ENCODE peak calls at places on chromosomes 6 and 20, in six cellular contexts. L, U, A, P, R and S are unnamed samples.

GRCh38 chr20:57464642-57465211 is 60.2 kb downstream of the CTCFL start:
- DNase-seq in L (no peak), U (no peak), A (no peak), P (no peak), R (no peak), S (no peak)

GRCh38 chr6:99905209-99906106 is 88.6 kb downstream of the MCHR2 start:
- DNase-seq in L (peak; percentile 66), U (peak; percentile 4), A (no peak), P (no peak), R (no peak), S (no peak)

GRCh38 chr6:88365230-88365629 is 199.1 kb upstream of the CNR1 start:
- DNase-seq in L (no peak), U (no peak), A (no peak), P (no peak), R (no peak), S (no peak)

GRCh38 chr20:62931464-62931863 is 5.2 kb upstream of the DIDO1 start:
- DNase-seq in L (no peak), U (no peak), A (no peak), P (no peak), R (no peak), S (no peak)

GRCh38 chr6:82785206-82785605 is 280.4 kb downstream of the UBE3D start:
- DNase-seq in L (no peak), U (no peak), A (no peak), P (no peak), R (no peak), S (no peak)

GRCh38 chr20:51512645-51513044 is 29.9 kb downstream of the NFATC2 start:
- DNase-seq in L (no peak), U (peak; percentile 60), A (no peak), P (no peak), R (no peak), S (no peak)

GRCh38 chr6:132853059-132853458 is 38.7 kb downstream of the RPS12 start:
- DNase-seq in L (no peak), U (no peak), A (no peak), P (no peak), R (no peak), S (no peak)

GRCh38 chr6:164396071-164397047 is 913.0 kb downstream of the C6orf118 start:
- DNase-seq in L (peak; percentile 15), U (no peak), A (no peak), P (no peak), R (no peak), S (no peak)

GRCh38 chr20:57462781-57463180 is 62.2 kb downstream of the CTCFL start:
- DNase-seq in L (no peak), U (no peak), A (no peak), P (no peak), R (no peak), S (no peak)

GRCh38 chr20:46688151-46689081 is 828 bp downstream of the TP53RK start:
- DNase-seq in L (no peak), U (no peak), A (no peak), P (no peak), R (no peak), S (no peak)

DNA sequence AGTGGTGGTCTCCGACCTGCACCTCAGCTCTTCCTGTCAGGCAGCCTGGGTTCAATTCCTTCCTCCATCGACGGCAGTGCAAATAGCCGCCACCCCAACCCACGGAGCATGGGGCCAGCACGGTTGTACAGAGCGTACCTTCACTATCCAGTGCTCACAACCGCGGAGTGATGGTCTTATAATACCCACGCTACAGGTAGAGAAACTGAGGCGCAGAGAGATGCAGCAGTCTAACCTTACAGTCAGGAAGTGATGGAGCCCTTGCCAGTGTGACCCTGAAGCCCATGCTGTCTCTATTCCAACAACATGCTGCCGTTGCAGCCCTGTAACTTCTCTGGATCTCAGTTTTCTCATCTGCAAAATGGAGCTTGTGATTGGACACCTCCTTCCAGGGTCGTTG is 11.0 kb downstream of the SCRT2 start:
- DNase-seq in L (no peak), U (no peak), A (no peak), P (no peak), R (no peak), S (no peak)
- H3K4me1 ChIP-seq in L (peaks cover 15% of the 10 kb centered on the region), U (no peaks in the 10 kb centered on the region), A (peaks cover 45% of the 10 kb centered on the region), P (peaks cover 48% of the 10 kb centered on the region), R (peaks cover 4% of the 10 kb centered on the region), S (no peaks in the 10 kb centered on the region)

GRCh38 chr6:56532766-56533551 is 109.7 kb downstream of the DST start:
- DNase-seq in L (no peak), U (no peak), A (no peak), P (no peak), R (no peak), S (no peak)
- H3K36me3 ChIP-seq in L (peaks cover 18% of the 10 kb centered on the region), U (no peaks in the 10 kb centered on the region), A (peaks cover 76% of the 10 kb centered on the region), P (peaks cover 13% of the 10 kb centered on the region), R (peaks cover 75% of the 10 kb centered on the region), S (no peaks in the 10 kb centered on the region)

GRCh38 chr6:89562114-89562815 is 76.3 kb downstream of the LYRM2 start:
- DNase-seq in L (peak; percentile 41), U (no peak), A (no peak), P (no peak), R (no peak), S (no peak)
- H3K4me1 ChIP-seq in L (peaks cover 59% of the 10 kb centered on the region), U (no peaks in the 10 kb centered on the region), A (peaks cover 25% of the 10 kb centered on the region), P (peaks cover 8% of the 10 kb centered on the region), R (no peaks in the 10 kb centered on the region), S (no peaks in the 10 kb centered on the region)

DNA sequence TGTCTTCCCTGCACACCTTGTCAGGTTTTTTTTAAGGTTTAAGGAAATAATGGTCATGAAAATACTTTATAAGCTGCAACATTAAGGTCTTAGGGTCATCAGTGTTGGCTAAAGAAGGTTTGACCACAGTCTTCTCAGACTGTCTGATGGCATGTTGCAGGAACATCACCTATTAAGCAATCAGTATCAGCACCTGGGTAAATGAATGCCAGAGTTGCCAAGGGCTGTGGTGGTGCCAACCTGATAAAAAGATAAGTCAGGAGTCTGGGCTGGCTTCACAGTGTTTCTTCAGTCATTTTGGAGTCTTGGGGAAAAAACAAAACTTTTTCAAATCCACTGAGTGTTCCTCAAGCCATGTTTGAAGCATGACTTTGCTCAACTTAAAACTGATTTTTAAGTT is 61.5 kb upstream of the VSTM2L start:
- DNase-seq in L (no peak), U (no peak), A (no peak), P (no peak), R (no peak), S (no peak)
- H3K36me3 ChIP-seq in L (no peaks in the 10 kb centered on the region), U (peaks cover 64% of the 10 kb centered on the region), A (peaks cover 47% of the 10 kb centered on the region), P (peaks cover 2% of the 10 kb centered on the region), R (peaks cover 66% of the 10 kb centered on the region), S (peaks cover 19% of the 10 kb centered on the region)

DNA sequence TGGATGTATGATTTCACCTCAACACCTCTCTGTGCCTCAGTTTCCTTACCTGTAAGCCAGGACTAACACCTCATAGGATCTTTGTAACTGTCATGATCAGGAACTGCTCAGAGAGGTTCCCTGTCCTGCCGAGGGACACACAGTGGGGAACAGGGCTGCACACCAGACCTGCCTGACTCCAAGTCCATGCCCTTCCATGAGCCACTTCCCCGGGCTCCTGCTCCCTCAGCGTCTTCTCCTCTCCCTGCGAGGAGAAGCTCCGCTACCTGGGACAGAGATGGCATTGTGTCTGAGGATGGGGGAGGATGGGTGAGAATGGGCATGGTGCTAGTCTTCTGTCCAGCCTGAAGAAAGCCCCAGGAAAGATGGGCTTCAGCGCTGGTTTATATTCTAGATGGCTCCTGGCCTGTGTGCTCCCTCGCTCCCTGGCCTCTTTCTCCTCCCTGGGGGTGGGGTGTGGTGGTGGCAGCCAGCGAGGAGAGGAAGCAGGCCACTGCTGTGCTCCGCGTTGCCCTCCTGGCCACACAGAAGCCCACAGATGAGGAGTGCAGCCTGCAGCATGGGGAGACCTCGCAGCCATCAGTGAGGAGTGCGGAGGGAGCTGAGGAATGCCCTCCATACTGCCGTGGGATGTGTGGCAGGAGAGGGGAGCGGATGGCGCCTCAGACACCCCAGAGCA is 67.1 kb downstream of the NOL4L start:
- DNase-seq in L (no peak), U (no peak), A (no peak), P (no peak), R (no peak), S (no peak)
- H3K4me1 ChIP-seq in L (peaks cover 24% of the 10 kb centered on the region), U (peaks cover 61% of the 10 kb centered on the region), A (peaks cover 39% of the 10 kb centered on the region), P (peaks cover 42% of the 10 kb centered on the region), R (peaks cover 6% of the 10 kb centered on the region), S (peaks cover 38% of the 10 kb centered on the region)

GRCh38 chr20:31948008-31948407 is 3.8 kb downstream of the PDRG1 start:
- DNase-seq in L (no peak), U (no peak), A (no peak), P (no peak), R (no peak), S (no peak)

GRCh38 chr20:31945790-31946189 is 6.1 kb downstream of the PDRG1 start:
- DNase-seq in L (no peak), U (no peak), A (no peak), P (no peak), R (no peak), S (no peak)

GRCh38 chr20:31949877-31950646 is 1.8 kb downstream of the PDRG1 start:
- DNase-seq in L (no peak), U (no peak), A (no peak), P (no peak), R (no peak), S (no peak)

GRCh38 chr20:31943052-31943471 is 8.8 kb downstream of the PDRG1 start:
- DNase-seq in L (no peak), U (no peak), A (peak; percentile 54), P (peak; percentile 67), R (peak; percentile 59), S (no peak)

DNA sequence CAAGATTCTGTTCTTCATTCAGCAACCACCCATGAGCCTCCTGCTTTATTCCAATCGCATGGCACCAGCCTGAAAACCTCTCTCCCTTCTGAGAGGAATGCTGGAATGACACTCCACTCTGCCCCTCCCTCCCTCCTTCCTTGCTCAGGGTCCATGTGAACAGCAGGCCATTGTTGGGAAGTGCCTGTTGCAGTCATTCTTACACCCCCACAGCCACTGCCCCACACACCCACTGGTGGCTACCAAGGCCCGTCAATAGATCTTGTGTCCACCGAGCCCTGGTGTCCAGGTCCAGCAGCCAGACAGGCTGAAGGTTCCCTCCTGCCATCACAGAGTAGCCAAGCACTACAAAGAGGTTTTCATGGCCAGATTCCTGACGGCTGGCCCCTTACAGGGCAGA is 6.5 kb downstream of the PDRG1 start:
- DNase-seq in L (no peak), U (no peak), A (no peak), P (no peak), R (no peak), S (no peak)
- H3K36me3 ChIP-seq in L (peaks cover 13% of the 10 kb centered on the region), U (peaks cover 80% of the 10 kb centered on the region), A (peaks cover 59% of the 10 kb centered on the region), P (peaks cover 32% of the 10 kb centered on the region), R (peaks cover 85% of the 10 kb centered on the region), S (peaks cover 67% of the 10 kb centered on the region)

GRCh38 chr6:122821095-122821494 is 32.0 kb downstream of the SMPDL3A start:
- DNase-seq in L (no peak), U (no peak), A (no peak), P (no peak), R (no peak), S (no peak)
- H3K4me1 ChIP-seq in L (peaks cover 15% of the 10 kb centered on the region), U (no peaks in the 10 kb centered on the region), A (no peaks in the 10 kb centered on the region), P (no peaks in the 10 kb centered on the region), R (no peaks in the 10 kb centered on the region), S (no peaks in the 10 kb centered on the region)